ENCODE peak calls at places on chromosomes 7 and 10, in seven cellular contexts. H is occipital lobe; X is NCI-H1417; F is stimulated activated CD8-positive, alpha-beta memory T cell treated with anti-CD3 and anti-CD28 coated beads, Interleukin-4, amount 100 ng/mL, for 24 hours; D is activated CD4-positive, CD25-positive, alpha-beta regulatory T cell treated with anti-CD3 and anti-CD28 coated beads, Interleukin-2, amount 50 U/mL, for 72 hours; O is skeletal muscle cell; C is T-helper 2 cell. U is an unnamed sample.

GRCh38 chr7:130489140-130489967 is 2.5 kb upstream of the MEST start:
- DNase-seq in H (no peak), X (no peak), F (no peak), D (no peak), O (peak), C (no peak), U (no peak)

GRCh38 chr10:79001082-79001885 is 67.5 kb upstream of the ZMIZ1 start:
- DNase-seq in H (no peak), X (no peak), F (no peak), D (no peak), O (no peak), C (no peak), U (no peak)

GRCh38 chr10:127736915-127737562 is at the start of gene FOXI2:
- DNase-seq in H (no peak), X (no peak), F (no peak), D (no peak), O (no peak), C (no peak), U (no peak)

GRCh38 chr10:76582536-76582935 is 1055.1 kb downstream of the KCNMA1 start:
- DNase-seq in H (no peak), X (no peak), F (no peak), D (no peak), O (no peak), C (no peak), U (no peak)

GRCh38 chr10:35463105-35463867 is 127.0 kb downstream of the CCNY start:
- DNase-seq in H (no peak), X (no peak), F (no peak), D (no peak), O (no peak), C (no peak), U (no peak)

GRCh38 chr10:45241865-45242518 is 73.4 kb downstream of the OR13A1 start:
- DNase-seq in H (no peak), X (no peak), F (no peak), D (no peak), O (no peak), C (no peak), U (no peak)

GRCh38 chr10:74822101-74822500 is 4.3 kb upstream of the KAT6B start:
- DNase-seq in H (no peak), X (peak), F (no peak), D (no peak), O (no peak), C (no peak), U (no peak)

GRCh38 chr10:128059266-128059850 is 66.9 kb downstream of the MKI67 start:
- DNase-seq in H (no peak), X (no peak), F (no peak), D (no peak), O (no peak), C (no peak), U (no peak)

GRCh38 chr7:85685901-85686300 is 499.0 kb upstream of the SEMA3D start:
- DNase-seq in H (no peak), X (no peak), F (no peak), D (no peak), O (no peak), C (no peak), U (no peak)

GRCh38 chr7:132080967-132081668 is 495.2 kb downstream of the PLXNA4 start:
- DNase-seq in H (peak), X (no peak), F (no peak), D (no peak), O (peak), C (no peak), U (no peak)

GRCh38 chr7:20331231-20331880 is 656 bp downstream of the ITGB8 start:
- DNase-seq in H (peak), X (peak), F (no peak), D (peak), O (no peak), C (no peak), U (peak)

GRCh38 chr10:118775478-118775877 is 20.7 kb upstream of the CACUL1 start:
- DNase-seq in H (no peak), X (no peak), F (no peak), D (no peak), O (no peak), C (no peak), U (no peak)

GRCh38 chr10:42488416-42488815 is 150.0 kb downstream of the ZNF33B start:
- DNase-seq in H (no peak), X (no peak), F (no peak), D (no peak), O (no peak), C (no peak), U (no peak)

GRCh38 chr7:144824360-144824759 is 11.5 kb downstream of the TPK1 start:
- DNase-seq in H (no peak), X (no peak), F (no peak), D (no peak), O (no peak), C (no peak), U (no peak)

GRCh38 chr10:43648392-43649148 is at the start of gene ZNF32:
- DNase-seq in H (peak), X (peak), F (peak), D (peak), O (peak), C (peak), U (peak)

U was measured in NCI-H345.